ENCODE peak calls at places on chromosomes 16 and 17, in five cellular contexts. M, E, L, U and A are unnamed samples.

GRCh38 chr16:66901626-66902025 is 17.1 kb downstream of the CDH16 start:
- DNase-seq in M (no peak), E (no peak), L (no peak), U (no peak), A (no peak)

GRCh38 chr16:74716355-74716754 is 15.7 kb upstream of the MLKL start:
- DNase-seq in M (no peak), E (no peak), L (no peak), U (no peak), A (peak)

GRCh38 chr17:81393684-81394376 is 1.4 kb upstream of the BAHCC1 start:
- DNase-seq in M (peak), E (peak), L (peak), U (peak), A (peak)

GRCh38 chr16:5073279-5073629 is 1.6 kb downstream of the ALG1 start:
- DNase-seq in M (peak), E (no peak), L (no peak), U (no peak), A (no peak)

GRCh38 chr16:71628810-71629209 is 2.8 kb downstream of the MARVELD3 start:
- DNase-seq in M (no peak), E (peak), L (no peak), U (no peak), A (no peak)

GRCh38 chr16:4870138-4870671 is 22.9 kb downstream of the UBN1 start:
- DNase-seq in M (no peak), E (no peak), L (no peak), U (no peak), A (no peak)

GRCh38 chr16:68636064-68636551 is 9.0 kb upstream of the CDH3 start:
- DNase-seq in M (no peak), E (no peak), L (no peak), U (no peak), A (no peak)

GRCh38 chr17:78176548-78177025 is 8.2 kb downstream of the SYNGR2 start:
- DNase-seq in M (peak), E (peak), L (peak), U (peak), A (no peak)

GRCh38 chr16:30104090-30104489 is 8.1 kb upstream of the YPEL3 start:
- DNase-seq in M (no peak), E (no peak), L (no peak), U (no peak), A (no peak)